ENCODE peak calls at places on chromosomes 2 and 18, in ten cellular contexts. X, O, V, Y, Q, F, E, A, T and K are unnamed samples.

GRCh38 chr2:201402651-201403573 is 45.8 kb upstream of the FLACC1 start:
- DNase-seq in X (no peak), O (no peak), V (no peak), Y (peak; percentile 38), Q (no peak), F (no peak), E (peak; percentile 46), A (no peak), T (no peak), K (no peak)

GRCh38 chr2:82675186-82675585 is 1783.9 kb downstream of the SUCLG1 start:
- DNase-seq in X (no peak), O (no peak), V (no peak), Y (no peak), Q (no peak), F (no peak), E (no peak), A (no peak), T (no peak), K (no peak)

GRCh38 chr2:37196320-37197195 is at the start of gene CEBPZOS:
- DNase-seq in X (peak; percentile 93), O (peak; percentile 93), V (peak; percentile 93), Y (peak; percentile 78), Q (peak; percentile 81), F (peak; percentile 84), E (peak; percentile 26), A (no peak), T (peak; percentile 46), K (peak; percentile 92)

GRCh38 chr2:178295115-178295514 is 100.8 kb downstream of the OSBPL6 start:
- DNase-seq in X (no peak), O (no peak), V (no peak), Y (no peak), Q (no peak), F (no peak), E (no peak), A (no peak), T (no peak), K (no peak)

GRCh38 chr2:129281761-129282160 is 697.7 kb upstream of the RAB6C start:
- DNase-seq in X (no peak), O (no peak), V (no peak), Y (no peak), Q (no peak), F (no peak), E (no peak), A (no peak), T (no peak), K (no peak)

GRCh38 chr2:190528521-190529001 is 6.0 kb downstream of the NEMP2 start:
- DNase-seq in X (no peak), O (no peak), V (no peak), Y (peak; percentile 75), Q (no peak), F (no peak), E (peak; percentile 41), A (peak; percentile 44), T (no peak), K (no peak)

GRCh38 chr2:6068441-6068935 is 376.3 kb downstream of the SOX11 start:
- DNase-seq in X (no peak), O (no peak), V (no peak), Y (no peak), Q (no peak), F (no peak), E (no peak), A (no peak), T (no peak), K (no peak)

GRCh38 chr2:70412294-70413075 is 110.6 kb upstream of the FAM136A start:
- DNase-seq in X (no peak), O (no peak), V (no peak), Y (no peak), Q (no peak), F (no peak), E (no peak), A (no peak), T (no peak), K (no peak)

GRCh38 chr2:58047969-58048368 is 1.4 kb downstream of the VRK2 start:
- DNase-seq in X (no peak), O (no peak), V (no peak), Y (no peak), Q (no peak), F (no peak), E (no peak), A (no peak), T (no peak), K (no peak)

GRCh38 chr2:58047373-58047674 is 718 bp downstream of the VRK2 start:
- DNase-seq in X (no peak), O (peak; percentile 64), V (no peak), Y (no peak), Q (no peak), F (no peak), E (no peak), A (no peak), T (no peak), K (peak; percentile 53)

GRCh38 chr2:58046335-58046584 is 346 bp upstream of the VRK2 start:
- DNase-seq in X (no peak), O (no peak), V (no peak), Y (no peak), Q (no peak), F (no peak), E (no peak), A (no peak), T (no peak), K (no peak)

GRCh38 chr2:58045580-58046334 is 849 bp upstream of the VRK2 start:
- DNase-seq in X (peak; percentile 27), O (no peak), V (peak; percentile 31), Y (no peak), Q (no peak), F (no peak), E (no peak), A (no peak), T (no peak), K (no peak)

GRCh38 chr2:58046585-58047372 is at the start of gene VRK2:
- DNase-seq in X (peak; percentile 95), O (peak; percentile 89), V (peak; percentile 90), Y (peak; percentile 89), Q (peak; percentile 86), F (peak; percentile 96), E (peak; percentile 56), A (peak; percentile 68), T (peak; percentile 95), K (peak; percentile 87)
- TF ChIP-seq CTCF in X (no peak), O (no peak), V (peak; percentile 27), Y (no peak), Q (no peak), F (no peak), E (no peak), A (peak; percentile 21), T (peak; percentile 5), K (no peak)

GRCh38 chr2:192194866-192195547 is at the start of gene TMEFF2:
- DNase-seq in X (peak; percentile 38), O (peak; percentile 56), V (peak; percentile 68), Y (peak; percentile 84), Q (peak; percentile 62), F (peak; percentile 63), E (no peak), A (peak; percentile 66), T (peak; percentile 96), K (peak; percentile 67)
- TF ChIP-seq CTCF in X (no peak), O (no peak), V (no peak), Y (no peak), Q (no peak), F (no peak), E (peak; percentile 23), A (peak; percentile 47), T (peak; percentile 59), K (peak; percentile 26)

GRCh38 chr18:21496277-21496835 is 104.1 kb downstream of the ESCO1 start:
- DNase-seq in X (no peak), O (no peak), V (no peak), Y (no peak), Q (no peak), F (no peak), E (no peak), A (no peak), T (no peak), K (no peak)

GRCh38 chr18:21505231-21505630 is 95.3 kb downstream of the ESCO1 start:
- DNase-seq in X (no peak), O (no peak), V (no peak), Y (no peak), Q (no peak), F (no peak), E (no peak), A (no peak), T (no peak), K (no peak)

GRCh38 chr18:21502661-21503060 is 97.8 kb downstream of the ESCO1 start:
- DNase-seq in X (no peak), O (no peak), V (no peak), Y (no peak), Q (no peak), F (no peak), E (no peak), A (no peak), T (no peak), K (no peak)

DNA sequence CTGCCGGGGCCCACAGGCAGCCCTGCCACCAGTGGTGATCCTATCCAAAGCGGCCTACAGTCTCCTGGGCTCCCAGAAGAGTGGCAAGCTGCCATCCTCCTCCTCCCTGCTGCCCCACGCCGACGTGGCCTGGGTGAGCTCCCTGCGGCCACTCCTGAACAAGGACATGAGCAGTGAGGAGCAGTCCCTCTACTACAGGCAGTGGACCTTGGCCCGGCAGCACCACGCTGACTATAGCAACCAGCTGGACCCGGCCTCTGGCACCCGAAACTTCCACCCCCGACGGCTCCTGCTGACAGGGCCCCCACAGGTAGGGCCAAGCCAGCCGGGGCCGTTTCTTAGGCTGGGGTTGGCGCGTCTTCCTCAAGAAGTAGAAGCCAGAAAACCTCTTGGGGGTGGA is 100.5 kb downstream of the ESCO1 start:
- DNase-seq in X (no peak), O (no peak), V (no peak), Y (no peak), Q (no peak), F (no peak), E (no peak), A (no peak), T (no peak), K (no peak)
- TF ChIP-seq CTCF in X (no peak), O (no peak), V (no peak), Y (no peak), Q (no peak), F (no peak), E (no peak), A (no peak), T (no peak), K (no peak)

GRCh38 chr2:58866527-58866926 is 625.4 kb upstream of the FANCL start:
- DNase-seq in X (no peak), O (no peak), V (no peak), Y (no peak), Q (no peak), F (peak; percentile 18), E (no peak), A (no peak), T (no peak), K (no peak)

GRCh38 chr2:58875462-58875861 is 634.3 kb upstream of the FANCL start:
- DNase-seq in X (no peak), O (no peak), V (no peak), Y (no peak), Q (no peak), F (no peak), E (no peak), A (no peak), T (no peak), K (no peak)

GRCh38 chr2:58870704-58871103 is 629.6 kb upstream of the FANCL start:
- DNase-seq in X (no peak), O (peak; percentile 6), V (no peak), Y (no peak), Q (no peak), F (peak; percentile 19), E (no peak), A (no peak), T (no peak), K (peak; percentile 3)

GRCh38 chr2:58866946-58867345 is 625.8 kb upstream of the FANCL start:
- DNase-seq in X (no peak), O (no peak), V (no peak), Y (no peak), Q (no peak), F (no peak), E (no peak), A (no peak), T (no peak), K (no peak)

GRCh38 chr2:58871469-58872142 is 630.5 kb upstream of the FANCL start:
- DNase-seq in X (no peak), O (no peak), V (no peak), Y (no peak), Q (no peak), F (peak; percentile 32), E (no peak), A (no peak), T (peak; percentile 27), K (no peak)
- TF ChIP-seq CTCF in X (no peak), O (no peak), V (no peak), Y (peak; percentile 9), Q (no peak), F (peak; percentile 40), E (no peak), A (no peak), T (peak; percentile 53), K (peak; percentile 22)